ENCODE peak calls at places on chromosome 21, in five cellular contexts. F, A, C, X and D are unnamed samples.

GRCh38 chr21:37748351-37748750 is 167.9 kb downstream of the KCNJ6 start:
- DNase-seq in F (no peak), A (no peak), C (no peak), X (no peak), D (no peak)

GRCh38 chr21:22880573-22880972 is 1882.4 kb downstream of the NCAM2 start:
- DNase-seq in F (no peak), A (no peak), C (no peak), X (no peak), D (no peak)

GRCh38 chr21:14382486-14382834 is 486 bp downstream of the HSPA13 start:
- DNase-seq in F (no peak), A (no peak), C (no peak), X (no peak), D (no peak)

GRCh38 chr21:31490471-31490870 is 146.4 kb upstream of the TIAM1 start:
- DNase-seq in F (no peak), A (no peak), C (no peak), X (no peak), D (no peak)

GRCh38 chr21:35138665-35139381 is 89.7 kb upstream of the RUNX1 start:
- DNase-seq in F (no peak), A (no peak), C (no peak), X (peak; percentile 93), D (no peak)

GRCh38 chr21:20999567-21000169 is 1.5 kb downstream of the NCAM2 start:
- DNase-seq in F (peak; percentile 14), A (peak; percentile 16), C (no peak), X (no peak), D (no peak)

GRCh38 chr21:28975401-28975800 is 17.3 kb downstream of the LTN1 start:
- DNase-seq in F (no peak), A (no peak), C (no peak), X (no peak), D (no peak)

GRCh38 chr21:33655591-33656221 is 13.4 kb downstream of the ITSN1 start:
- DNase-seq in F (peak; percentile 16), A (no peak), C (no peak), X (peak; percentile 96), D (no peak)

GRCh38 chr21:23247334-23247733 is 2249.1 kb downstream of the NCAM2 start:
- DNase-seq in F (no peak), A (no peak), C (no peak), X (no peak), D (no peak)

GRCh38 chr21:34779860-34780259 is 111.1 kb downstream of the CLIC6 start:
- DNase-seq in F (no peak), A (no peak), C (no peak), X (no peak), D (no peak)

DNA sequence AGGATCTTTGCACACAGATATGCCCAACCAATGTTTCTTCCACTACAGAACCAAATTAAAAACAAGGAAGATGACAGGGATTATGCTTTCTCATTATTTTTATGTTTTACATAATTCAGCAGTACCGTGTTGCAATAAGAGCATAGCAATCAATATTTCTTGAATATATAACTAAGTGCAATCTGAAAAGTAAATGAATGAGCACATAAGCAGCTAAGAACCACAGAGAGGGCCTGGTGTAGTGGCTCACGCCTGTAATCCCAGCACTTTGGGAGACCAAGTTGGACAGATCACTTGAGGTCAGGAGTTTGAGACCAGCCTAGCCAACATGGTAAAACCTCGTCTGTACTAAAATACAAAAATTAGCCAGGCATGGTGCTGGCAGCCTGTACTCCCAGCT is 423.7 kb downstream of the MRPL39 start:
- DNase-seq in F (no peak), A (no peak), C (no peak), X (no peak), D (no peak)
- TF ChIP-seq POLR2A in F (no peak), A (no peak), C (no peak), X (no peak), D (no peak)

GRCh38 chr21:26840912-26841311 is 4.3 kb downstream of the ADAMTS1 start:
- DNase-seq in F (peak; percentile 30), A (no peak), C (no peak), X (no peak), D (peak; percentile 65)

GRCh38 chr21:26843912-26844257 is 1.3 kb downstream of the ADAMTS1 start:
- DNase-seq in F (no peak), A (no peak), C (no peak), X (no peak), D (no peak)

GRCh38 chr21:26840206-26840605 is 5.0 kb downstream of the ADAMTS1 start:
- DNase-seq in F (no peak), A (no peak), C (no peak), X (no peak), D (no peak)

GRCh38 chr21:26842976-26843911 is 2.0 kb downstream of the ADAMTS1 start:
- DNase-seq in F (peak; percentile 93), A (peak; percentile 87), C (no peak), X (no peak), D (peak; percentile 80)

GRCh38 chr21:26842300-26842699 is 2.9 kb downstream of the ADAMTS1 start:
- DNase-seq in F (no peak), A (no peak), C (no peak), X (no peak), D (no peak)
- H3K4me3 ChIP-seq in F (no peak overlapping the region), A (peak overlapping the region; percentile 67), C (no peak overlapping the region), X (no peak overlapping the region), D (peak overlapping the region; percentile 69)

GRCh38 chr21:42534361-42534900 is 20.8 kb downstream of the SLC37A1 start:
- DNase-seq in F (peak; percentile 60), A (peak; percentile 31), C (no peak), X (no peak), D (no peak)

GRCh38 chr21:42531771-42532170 is 18.1 kb downstream of the SLC37A1 start:
- DNase-seq in F (no peak), A (no peak), C (no peak), X (no peak), D (no peak)

GRCh38 chr21:42533963-42534355 is 20.3 kb downstream of the SLC37A1 start:
- DNase-seq in F (no peak), A (peak; percentile 3), C (no peak), X (no peak), D (no peak)

GRCh38 chr21:42533306-42533962 is 19.8 kb downstream of the SLC37A1 start:
- DNase-seq in F (no peak), A (peak; percentile 5), C (no peak), X (no peak), D (no peak)

GRCh38 chr21:42532466-42533181 is 19.0 kb downstream of the SLC37A1 start:
- DNase-seq in F (peak; percentile 61), A (peak; percentile 61), C (no peak), X (no peak), D (no peak)
- TF ChIP-seq POLR2A in F (no peak), A (no peak), C (no peak), X (no peak), D (no peak)

DNA sequence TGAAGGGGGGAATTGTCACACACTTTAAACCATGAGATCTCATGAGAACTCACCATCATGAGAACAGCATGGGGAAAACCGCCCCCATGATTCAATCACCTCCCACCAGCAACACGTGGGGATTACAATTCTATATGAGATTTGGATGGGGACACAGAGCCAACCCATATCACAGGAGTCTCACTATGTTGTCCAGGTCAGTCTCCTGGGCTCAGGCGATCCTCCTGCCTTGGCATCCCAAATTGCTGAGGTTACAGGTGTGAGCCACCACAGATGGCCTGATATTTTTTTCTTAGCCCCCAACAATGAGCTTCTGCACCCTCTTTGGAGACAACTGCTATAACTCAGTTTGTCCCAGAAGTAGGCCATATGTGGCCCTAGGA is 22.5 kb upstream of the MORC3 start:
- DNase-seq in F (no peak), A (no peak), C (no peak), X (no peak), D (no peak)
- H3K4me3 ChIP-seq in F (no peak overlapping the region), A (peak overlapping the region; percentile 36), C (no peak overlapping the region), X (no peak overlapping the region), D (peak overlapping the region; percentile 27)

DNA sequence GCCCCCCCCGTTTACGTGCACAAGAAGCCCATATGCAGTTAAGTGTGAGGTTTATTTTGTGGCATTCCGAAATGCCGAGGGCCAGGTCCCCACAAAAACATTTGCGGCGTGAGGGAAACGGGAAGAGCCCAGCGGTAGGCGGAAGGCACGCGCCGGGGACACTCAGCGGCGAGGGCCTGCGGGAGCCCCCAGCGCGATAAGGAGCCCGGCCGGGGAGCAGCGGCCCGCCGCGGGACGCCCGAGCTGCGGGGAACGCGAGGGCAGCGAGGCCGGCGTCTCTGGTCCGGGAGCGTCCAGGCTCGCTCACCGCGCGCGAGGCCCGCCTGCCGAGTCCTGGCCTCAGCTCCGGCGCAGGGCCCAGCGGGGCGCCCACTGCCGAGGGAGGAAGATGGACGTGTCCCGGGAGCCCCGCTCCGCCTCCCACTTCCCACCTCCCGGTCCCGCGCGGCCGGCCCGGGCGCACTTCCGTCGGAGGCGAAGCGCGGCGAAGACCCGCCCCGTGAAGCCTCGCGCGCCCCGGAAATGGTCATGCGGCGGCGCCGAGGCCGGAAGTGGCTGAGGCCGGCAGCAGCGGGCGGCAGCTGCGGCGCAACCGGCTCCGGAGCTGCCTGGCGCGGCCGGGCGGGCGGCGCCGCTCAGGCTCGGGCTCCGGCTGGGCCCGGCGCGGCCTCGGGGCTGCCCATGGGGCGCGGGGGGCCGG is at the start of gene TRAPPC10:
- DNase-seq in F (peak; percentile 82), A (peak; percentile 89), C (no peak), X (peak; percentile 62), D (peak; percentile 77)
- TF ChIP-seq POLR2A in F (peak; percentile 84), A (peak; percentile 79), C (peak; percentile 82), X (peak; percentile 81), D (peak; percentile 68)

DNA sequence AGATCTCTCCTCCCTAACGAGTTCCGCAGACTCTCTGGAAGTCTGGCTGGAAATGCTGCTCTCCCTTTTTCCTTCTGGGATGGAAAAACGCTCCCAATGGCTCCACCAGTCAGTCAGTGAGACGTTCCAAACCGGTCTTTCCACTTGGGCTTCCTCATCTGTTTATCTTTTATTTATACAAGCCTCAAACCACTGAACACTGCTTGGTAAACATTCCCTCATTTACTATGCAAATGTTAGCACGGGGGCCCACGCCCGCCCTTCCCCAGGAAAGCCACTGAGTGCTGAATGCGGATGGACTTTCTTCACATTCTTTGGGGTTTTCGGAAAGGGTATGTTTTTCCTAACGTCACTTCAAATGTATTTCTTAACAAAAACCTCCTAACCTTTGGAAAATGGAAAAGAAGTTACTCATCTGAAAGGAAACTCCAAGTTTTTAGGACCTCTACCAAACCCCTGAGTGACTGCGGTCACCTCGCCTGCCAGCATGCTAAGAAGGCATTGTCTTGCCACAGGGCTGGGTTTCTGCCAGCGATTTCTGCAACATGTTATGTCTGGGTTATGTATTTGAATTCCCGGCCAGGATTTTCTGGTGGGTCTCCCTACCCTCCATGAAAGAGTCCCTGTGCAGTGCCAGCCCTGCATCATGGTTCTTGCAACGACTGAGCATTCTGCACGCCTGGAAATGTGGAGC is 14.0 kb upstream of the UMODL1 start:
- DNase-seq in F (peak; percentile 85), A (peak; percentile 81), C (no peak), X (no peak), D (peak; percentile 80)
- H3K4me3 ChIP-seq in F (no peak overlapping the region), A (peak overlapping the region; percentile 13), C (no peak overlapping the region), X (no peak overlapping the region), D (no peak overlapping the region)

DNA sequence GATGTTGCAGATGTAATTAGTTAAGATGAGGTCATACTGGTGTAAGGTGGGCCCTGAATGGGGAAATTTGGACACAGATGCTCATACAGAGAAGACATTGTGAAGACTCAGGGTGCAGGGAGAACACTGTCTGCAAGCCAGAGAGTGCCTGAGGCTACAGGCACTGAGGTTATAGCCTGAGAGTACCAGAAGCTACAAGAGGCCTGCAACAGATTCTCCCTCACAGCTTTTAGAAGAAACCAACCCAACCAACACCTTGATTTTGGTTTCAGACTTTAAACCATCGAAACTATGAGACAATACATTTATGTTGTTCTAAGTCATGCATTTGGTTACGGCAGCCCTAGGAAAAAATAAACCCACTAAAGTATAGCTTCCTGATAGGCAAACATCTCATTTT is 321.7 kb upstream of the USP25 start:
- DNase-seq in F (no peak), A (no peak), C (no peak), X (no peak), D (no peak)
- TF ChIP-seq POLR2A in F (no peak), A (no peak), C (no peak), X (no peak), D (no peak)